ENCODE peak calls at places on chromosome 15, in six cellular contexts. I, Y, S, H, M and Q are unnamed samples.

GRCh38 chr15:36392666-36393266 is 186.7 kb upstream of the CDIN1 start:
- DNase-seq in I (no peak), Y (no peak), S (no peak), H (no peak), M (no peak), Q (no peak)

GRCh38 chr15:82995938-82996337 is 9.9 kb downstream of the RAMAC start:
- DNase-seq in I (peak), Y (no peak), S (no peak), H (no peak), M (no peak), Q (no peak)

GRCh38 chr15:63596666-63597032 is 538 bp upstream of the FBXL22 start:
- DNase-seq in I (no peak), Y (no peak), S (no peak), H (peak), M (no peak), Q (no peak)

GRCh38 chr15:20348900-20349773 is 192.5 kb downstream of the GOLGA6L6 start:
- DNase-seq in I (no peak), Y (peak), S (no peak), H (no peak), M (no peak), Q (no peak)

GRCh38 chr15:99452728-99453643 is 112.8 kb upstream of the MEF2A start:
- DNase-seq in I (no peak), Y (peak), S (no peak), H (no peak), M (no peak), Q (no peak)

GRCh38 chr15:78234515-78235040 is at the start of gene ACSBG1:
- DNase-seq in I (no peak), Y (no peak), S (no peak), H (no peak), M (no peak), Q (no peak)

GRCh38 chr15:98217356-98217755 is 256.9 kb downstream of the ARRDC4 start:
- DNase-seq in I (no peak), Y (no peak), S (no peak), H (no peak), M (no peak), Q (no peak)

GRCh38 chr15:101115318-101115886 is 136.4 kb downstream of the CHSY1 start:
- DNase-seq in I (no peak), Y (no peak), S (no peak), H (no peak), M (no peak), Q (no peak)

GRCh38 chr15:77012117-77012712 is 17.3 kb downstream of the PSTPIP1 start:
- DNase-seq in I (no peak), Y (no peak), S (no peak), H (no peak), M (no peak), Q (no peak)

GRCh38 chr15:74967670-74968069 is 11.1 kb upstream of the RPP25 start:
- DNase-seq in I (no peak), Y (no peak), S (no peak), H (no peak), M (no peak), Q (no peak)

GRCh38 chr15:76338555-76339301 is 2.2 kb downstream of the ISL2 start:
- DNase-seq in I (peak), Y (no peak), S (no peak), H (no peak), M (no peak), Q (no peak)

GRCh38 chr15:57769266-57769665 is 62.8 kb downstream of the POLR2M start:
- DNase-seq in I (no peak), Y (no peak), S (no peak), H (peak), M (no peak), Q (no peak)

GRCh38 chr15:66655997-66656396 is 46.0 kb upstream of the SMAD6 start:
- DNase-seq in I (peak), Y (no peak), S (no peak), H (no peak), M (no peak), Q (no peak)

GRCh38 chr15:65363306-65363705 is 14.5 kb downstream of the IGDCC3 start:
- DNase-seq in I (no peak), Y (no peak), S (no peak), H (no peak), M (no peak), Q (no peak)

GRCh38 chr15:39198044-39198625 is 382.7 kb upstream of the THBS1 start:
- DNase-seq in I (no peak), Y (no peak), S (no peak), H (no peak), M (no peak), Q (no peak)

GRCh38 chr15:63446260-63446659 is 58.1 kb upstream of the USP3 start:
- DNase-seq in I (no peak), Y (no peak), S (no peak), H (no peak), M (no peak), Q (no peak)

GRCh38 chr15:41971893-41972340 is 440 bp downstream of the EHD4 start:
- DNase-seq in I (no peak), Y (peak), S (no peak), H (no peak), M (no peak), Q (peak)

GRCh38 chr15:71329041-71329440 is 213.8 kb downstream of the THSD4 start:
- DNase-seq in I (peak), Y (no peak), S (no peak), H (no peak), M (no peak), Q (no peak)

GRCh38 chr15:52336530-52336929 is 40.9 kb upstream of the MYO5C start:
- DNase-seq in I (no peak), Y (no peak), S (no peak), H (no peak), M (peak), Q (no peak)

GRCh38 chr15:57903626-57904025 is 161.9 kb downstream of the ALDH1A2 start:
- DNase-seq in I (no peak), Y (no peak), S (no peak), H (no peak), M (no peak), Q (no peak)

GRCh38 chr15:50925281-50925680 is 16.8 kb downstream of the AP4E1 start:
- DNase-seq in I (no peak), Y (no peak), S (no peak), H (no peak), M (no peak), Q (no peak)

GRCh38 chr15:81106560-81106959 is 27.5 kb upstream of the CFAP161 start:
- DNase-seq in I (peak), Y (peak), S (peak), H (peak), M (peak), Q (peak)

GRCh38 chr15:51751687-51752683 is 588 bp downstream of the TMOD2 start:
- DNase-seq in I (peak), Y (peak), S (peak), H (no peak), M (peak), Q (no peak)

GRCh38 chr15:22844421-22845288 is 6.2 kb downstream of the NIPA2 start:
- DNase-seq in I (no peak), Y (no peak), S (no peak), H (no peak), M (no peak), Q (no peak)